ENCODE peak calls at places on chromosomes 3 and 15, in ten cellular contexts. V, Q, E, W, J, M, Z, I, H and N are unnamed samples.

GRCh38 chr15:78768096-78768495 is 43.2 kb downstream of the ADAMTS7 start:
- DNase-seq in V (no peak), Q (no peak), E (no peak), W (no peak), J (no peak), M (no peak), Z (no peak), I (no peak), H (no peak), N (no peak)

GRCh38 chr3:190155752-190156151 is 35.1 kb upstream of the P3H2 start:
- DNase-seq in V (no peak), Q (no peak), E (no peak), W (peak), J (no peak), M (no peak), Z (no peak), I (no peak), H (no peak), N (no peak)

GRCh38 chr15:51093865-51094605 is 671 bp downstream of the TNFAIP8L3 start:
- DNase-seq in V (no peak), Q (no peak), E (no peak), W (peak), J (peak), M (no peak), Z (peak), I (peak), H (no peak), N (no peak)

GRCh38 chr3:126348308-126348920 is 8.8 kb downstream of the KLF15 start:
- DNase-seq in V (no peak), Q (no peak), E (no peak), W (no peak), J (no peak), M (no peak), Z (no peak), I (peak), H (no peak), N (no peak)

GRCh38 chr3:10551821-10552630 is 46.6 kb upstream of the ATP2B2 start:
- DNase-seq in V (peak), Q (peak), E (peak), W (peak), J (no peak), M (peak), Z (no peak), I (no peak), H (peak), N (no peak)

GRCh38 chr3:40073310-40074007 is 236.0 kb upstream of the EIF1B start:
- DNase-seq in V (no peak), Q (no peak), E (no peak), W (no peak), J (no peak), M (no peak), Z (no peak), I (no peak), H (no peak), N (no peak)

GRCh38 chr3:23763040-23763477 is 42.7 kb upstream of the UBE2E1 start:
- DNase-seq in V (no peak), Q (no peak), E (no peak), W (no peak), J (no peak), M (no peak), Z (no peak), I (peak), H (no peak), N (no peak)

GRCh38 chr15:63176302-63176701 is 13.1 kb upstream of the RAB8B start:
- DNase-seq in V (no peak), Q (no peak), E (no peak), W (no peak), J (no peak), M (no peak), Z (no peak), I (no peak), H (no peak), N (no peak)

GRCh38 chr3:46693038-46693896 is at the start of gene ALS2CL:
- DNase-seq in V (peak), Q (peak), E (no peak), W (peak), J (peak), M (peak), Z (no peak), I (no peak), H (peak), N (no peak)

GRCh38 chr3:163587342-163587741 is 1491.0 kb downstream of the SI start:
- DNase-seq in V (no peak), Q (no peak), E (no peak), W (no peak), J (no peak), M (no peak), Z (no peak), I (no peak), H (no peak), N (no peak)